ENCODE peak calls at places on chromosomes 4 and X, in ten cellular contexts. C is activated CD8-positive, alpha-beta T cell treated with anti-CD3 and anti-CD28 coated beads for 36 hours; S is fibroblast of pulmonary artery; K is SK-N-SH; N is neural crest cell; M is RWPE1; O is cardiac muscle cell; X is OCI-LY7; Z is ovary; J is colonic mucosa. P is an unnamed sample.
A peak's percentile ranks its signal among the peaks of the same experiment; 100 is the strongest.

GRCh38 chr4:7753271-7753670 is 186.4 kb downstream of the AFAP1 start:
- DNase-seq in O (no peak), X (no peak), J (no peak), S (no peak), M (peak; percentile 54), N (no peak), K (no peak), C (no peak), Z (no peak), P (no peak)

GRCh38 chr4:57020467-57021101 is 41.9 kb downstream of the POLR2B start:
- DNase-seq in K (no peak), O (peak; percentile 88), S (peak; percentile 94), J (no peak), Z (no peak), C (no peak), X (no peak), N (no peak), M (peak; percentile 83), P (no peak)

GRCh38 chrX:133215747-133216146 is 2.4 kb downstream of the TFDP3 start:
- DNase-seq in C (peak; percentile 4), M (peak; percentile 3), Z (no peak), X (peak; percentile 0), S (no peak), O (peak; percentile 8), J (peak; percentile 27), K (peak; percentile 40), N (peak; percentile 20), P (no peak)

GRCh38 chr4:177451108-177451500 is 8.9 kb upstream of the AGA start:
- DNase-seq in N (no peak), O (no peak), M (no peak), K (no peak), Z (no peak), C (no peak), S (no peak), J (no peak), X (no peak), P (no peak)

GRCh38 chrX:634306-634958 is 3.8 kb downstream of the SHOX start:
- DNase-seq in N (no peak), O (no peak), K (no peak), M (no peak), X (no peak), C (no peak), Z (no peak), J (no peak), S (no peak), P (no peak)

GRCh38 chr4:7876096-7876993 is 63.3 kb downstream of the AFAP1 start:
- DNase-seq in X (no peak), K (peak; percentile 54), O (peak; percentile 63), N (peak; percentile 8), C (peak; percentile 64), J (no peak), Z (no peak), M (no peak), S (peak; percentile 70), P (peak; percentile 8)

GRCh38 chrX:30955687-30956086 is 66.6 kb upstream of the TAB3 start:
- DNase-seq in X (no peak), Z (no peak), S (no peak), O (no peak), N (no peak), M (no peak), C (no peak), K (no peak), J (no peak), P (no peak)

GRCh38 chrX:134365923-134366322 is 94.0 kb upstream of the HPRT1 start:
- DNase-seq in J (no peak), M (peak; percentile 68), Z (no peak), X (no peak), S (no peak), O (no peak), K (no peak), C (no peak), N (no peak), P (no peak)

GRCh38 chrX:96181571-96181970 is 503.1 kb upstream of the DIAPH2 start:
- DNase-seq in X (no peak), S (no peak), Z (no peak), C (no peak), J (no peak), O (no peak), M (no peak), N (no peak), K (no peak), P (no peak)

GRCh38 chrX:96182366-96182765 is 502.3 kb upstream of the DIAPH2 start:
- DNase-seq in J (peak; percentile 19), X (no peak), Z (no peak), N (peak; percentile 9), M (no peak), S (peak; percentile 57), O (peak; percentile 42), K (peak; percentile 0), C (no peak), P (peak; percentile 8)

DNA sequence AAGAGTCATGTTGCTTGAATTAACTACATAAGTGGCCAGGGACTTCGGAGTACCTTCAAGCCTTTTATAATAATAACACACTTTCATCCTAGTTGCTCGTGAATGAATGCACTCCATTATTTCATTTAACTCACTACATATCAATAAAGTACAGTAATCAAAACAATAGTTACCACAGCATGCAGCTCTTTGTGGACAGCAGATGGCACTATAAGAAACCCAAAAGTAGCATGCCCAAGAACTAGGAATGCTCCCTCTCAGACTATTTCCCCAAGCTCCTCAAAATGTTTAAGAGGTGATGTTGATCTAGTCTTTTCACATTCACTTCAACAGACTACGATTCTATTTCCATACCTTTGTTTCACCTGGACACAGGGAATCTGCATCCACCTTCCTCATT is 500.8 kb upstream of the DIAPH2 start:
- DNase-seq in K (no peak), X (no peak), Z (no peak), J (no peak), N (no peak), O (peak; percentile 2), S (peak; percentile 26), C (no peak), M (no peak), P (no peak)
- TF ChIP-seq CTCF in K (peak; percentile 58), X (peak; percentile 44), Z (no peak), J (no peak), N (peak; percentile 54), O (peak; percentile 25), S (peak; percentile 37), C (no peak), M (no peak), P (no peak)

GRCh38 chr4:76036855-76037254 is 985 bp upstream of the CXCL11 start:
- DNase-seq in Z (no peak), K (no peak), M (no peak), O (no peak), C (no peak), S (no peak), N (no peak), X (no peak), J (no peak), P (no peak)
- TF ChIP-seq CTCF in Z (no peak), K (no peak), M (no peak), O (no peak), C (no peak), S (no peak), N (no peak), X (no peak), J (no peak), P (no peak)

DNA sequence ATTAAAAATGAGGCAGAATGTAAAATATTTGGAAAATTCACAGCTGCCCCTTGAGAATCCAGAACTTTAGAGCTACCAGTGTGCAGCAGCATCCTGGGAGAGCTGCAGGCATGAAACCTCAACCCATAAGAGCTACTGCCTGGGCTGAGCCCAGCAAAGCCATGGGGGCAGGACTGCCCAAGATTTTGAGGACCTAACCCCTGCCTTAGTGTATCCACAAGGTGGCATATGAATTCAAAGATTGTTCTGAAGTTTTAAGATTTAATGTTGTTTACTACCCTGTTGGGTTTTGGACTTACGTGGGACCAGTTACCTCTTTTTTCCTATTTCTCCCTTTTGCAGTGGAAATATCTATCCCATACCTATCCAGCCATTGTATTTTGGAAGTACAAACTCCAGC is 26.4 kb downstream of the CASP6 start:
- DNase-seq in C (no peak), Z (no peak), X (no peak), N (no peak), S (no peak), O (peak; percentile 11), K (no peak), J (no peak), M (no peak), P (no peak)
- TF ChIP-seq CTCF in C (no peak), Z (no peak), X (no peak), N (no peak), S (no peak), O (no peak), K (no peak), J (no peak), M (no peak), P (no peak)

DNA sequence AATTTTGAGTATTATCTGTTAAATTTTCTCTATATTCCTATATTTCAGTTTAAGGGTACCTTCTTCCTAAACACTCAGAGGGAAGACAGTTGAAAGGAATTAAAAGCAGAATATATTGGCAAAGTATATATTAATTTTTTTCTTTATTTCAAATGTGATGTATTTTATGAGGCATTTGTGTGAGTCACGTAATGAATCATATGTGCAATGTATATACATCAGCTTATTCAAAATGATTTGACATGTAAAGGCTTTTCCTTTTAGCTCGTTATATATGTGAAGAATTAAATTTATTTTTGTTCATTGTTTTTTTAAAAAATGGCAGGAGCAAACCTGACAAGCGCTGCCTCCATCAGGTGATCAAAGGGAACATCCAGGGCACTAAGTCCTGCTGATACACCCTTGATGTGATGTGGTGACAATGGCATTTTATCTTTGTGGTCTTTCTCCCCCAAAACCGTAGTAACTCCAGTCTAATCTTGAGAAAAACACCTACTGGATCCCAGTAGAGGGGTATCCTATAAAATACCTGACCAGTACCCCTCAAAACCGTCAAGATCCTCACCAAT is 8.9 kb downstream of the WWC2 start:
- DNase-seq in J (no peak), M (peak; percentile 44), Z (no peak), K (no peak), O (no peak), N (no peak), S (no peak), C (no peak), X (no peak), P (no peak)
- TF ChIP-seq CTCF in J (no peak), M (no peak), Z (no peak), K (peak; percentile 19), O (no peak), N (no peak), S (no peak), C (no peak), X (no peak), P (no peak)

DNA sequence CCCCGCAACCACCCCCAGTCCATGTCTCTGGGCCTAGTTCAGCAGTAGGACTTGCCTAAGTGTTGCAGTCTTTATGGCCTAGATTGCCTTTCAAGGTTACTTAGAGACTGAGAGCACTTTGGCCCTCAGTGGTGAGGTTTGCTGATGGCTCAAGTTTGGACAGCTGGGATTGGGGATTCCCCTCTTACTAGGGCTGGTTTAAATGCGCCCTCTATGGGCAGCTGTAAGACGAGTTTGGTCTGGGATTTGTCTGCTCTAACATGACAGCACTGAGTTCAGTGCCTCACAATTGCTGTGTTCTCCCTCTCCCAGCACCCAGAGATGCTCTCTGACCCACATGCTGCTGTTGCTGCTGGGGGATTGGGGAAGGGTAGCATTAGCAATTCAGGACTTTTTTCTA is 23.1 kb downstream of the DACH2 start:
- DNase-seq in C (no peak), M (no peak), O (peak; percentile 7), J (no peak), X (peak; percentile 11), K (peak; percentile 4), S (peak; percentile 6), N (no peak), Z (no peak), P (peak; percentile 40)
- TF ChIP-seq CTCF in C (no peak), M (no peak), O (no peak), J (no peak), X (peak; percentile 47), K (peak; percentile 65), S (no peak), N (peak; percentile 61), Z (no peak), P (peak; percentile 31)

GRCh38 chr4:87092389-87093141 is 127.9 kb downstream of the KLHL8 start:
- DNase-seq in X (peak; percentile 30), S (peak; percentile 92), O (peak; percentile 88), N (no peak), M (peak; percentile 97), C (no peak), J (peak; percentile 89), Z (peak; percentile 62), K (peak; percentile 40), P (peak; percentile 35)
- TF ChIP-seq CTCF in X (no peak), S (no peak), O (no peak), N (no peak), M (no peak), C (no peak), J (no peak), Z (no peak), K (no peak), P (no peak)